ENCODE peak calls at places on chromosomes 12 and 14, in ten cellular contexts. L is COR-L47; T is hepatocyte; U is adrenal gland; G is endothelial cell; W is HFF-Myc; E is EL; Z is left ventricle myocardium superior; H is Right ventricle myocardium inferior; I is CD8-positive, alpha-beta memory T cell. Y is an unnamed sample.
A peak's percentile ranks its signal among the peaks of the same experiment; 100 is the strongest.

GRCh38 chr12:68189766-68190700 is 30.5 kb upstream of the IFNG start:
- DNase-seq in L (no peak), T (no peak), U (no peak), G (no peak), W (no peak), E (peak; percentile 38), Z (no peak), H (no peak), I (peak; percentile 41), Y (no peak)

GRCh38 chr14:95431199-95432145 is 85.0 kb downstream of the SYNE3 start:
- DNase-seq in L (peak; percentile 9), T (peak; percentile 51), U (no peak), G (peak; percentile 24), W (no peak), E (peak; percentile 11), Z (no peak), H (no peak), I (no peak), Y (no peak)

GRCh38 chr14:86334355-86334754 is 804.4 kb downstream of the FLRT2 start:
- DNase-seq in L (no peak), T (no peak), U (no peak), G (no peak), W (no peak), E (no peak), Z (no peak), H (no peak), I (no peak), Y (no peak)

GRCh38 chr12:63948211-63948610 is 103.7 kb downstream of the SRGAP1 start:
- DNase-seq in L (no peak), T (no peak), U (no peak), G (no peak), W (no peak), E (no peak), Z (no peak), H (no peak), I (no peak), Y (no peak)

GRCh38 chr12:40171501-40171900 is 53.3 kb upstream of the LRRK2 start:
- DNase-seq in L (no peak), T (no peak), U (no peak), G (no peak), W (no peak), E (no peak), Z (no peak), H (no peak), I (no peak), Y (no peak)

GRCh38 chr14:30874120-30874998 is at the start of gene COCH:
- DNase-seq in L (peak; percentile 80), T (peak; percentile 72), U (peak; percentile 17), G (peak; percentile 52), W (no peak), E (peak; percentile 29), Z (peak; percentile 64), H (peak; percentile 71), I (peak; percentile 16), Y (peak; percentile 23)

GRCh38 chr12:124754949-124755800 is 108.5 kb downstream of the SCARB1 start:
- DNase-seq in L (no peak), T (peak; percentile 70), U (peak; percentile 70), G (no peak), W (peak; percentile 79), E (peak; percentile 73), Z (peak; percentile 91), H (peak; percentile 94), I (peak; percentile 50), Y (no peak)

GRCh38 chr12:131985145-131985875 is 35.6 kb downstream of the EP400 start:
- DNase-seq in L (no peak), T (no peak), U (no peak), G (no peak), W (no peak), E (no peak), Z (peak; percentile 43), H (peak; percentile 90), I (no peak), Y (no peak)

Y was measured in NCI-H748 treated with DMSO at 0.1 percent for 48 hours.